ENCODE peak calls at places on chromosome 15, in ten cellular contexts. Z, R, B, U, L, A, Y, W, K and M are unnamed samples.

GRCh38 chr15:62533687-62534086 is 368.6 kb upstream of the C2CD4B start:
- DNase-seq in R (no peak), Z (no peak), K (no peak), W (no peak), A (no peak), B (no peak), L (peak; percentile 64), Y (no peak), U (no peak), M (no peak)

GRCh38 chr15:66631616-66632263 is 65.9 kb upstream of the LCTL start:
- DNase-seq in A (no peak), W (no peak), U (no peak), L (no peak), B (no peak), R (no peak), K (no peak), Z (no peak), Y (no peak), M (no peak)

GRCh38 chr15:99106417-99107220 is 1.7 kb downstream of the SYNM start:
- DNase-seq in K (no peak), L (no peak), U (peak; percentile 43), B (peak; percentile 96), W (peak; percentile 30), A (no peak), Z (peak; percentile 56), R (no peak), Y (no peak), M (no peak)

GRCh38 chr15:75067123-75067854 is 43.9 kb downstream of the PPCDC start:
- DNase-seq in Y (peak; percentile 7), K (peak; percentile 78), W (peak; percentile 76), A (no peak), R (no peak), U (peak; percentile 82), L (no peak), Z (peak; percentile 67), B (peak; percentile 73), M (no peak)

GRCh38 chr15:47620960-47621681 is 96.2 kb upstream of the SEMA6D start:
- DNase-seq in Z (peak; percentile 9), B (no peak), L (no peak), R (no peak), A (no peak), K (no peak), U (no peak), W (peak; percentile 38), Y (no peak), M (no peak)

GRCh38 chr15:41512078-41512394 is 1.6 kb downstream of the LTK start:
- DNase-seq in B (no peak), A (no peak), W (no peak), Y (no peak), R (no peak), U (no peak), L (no peak), K (no peak), Z (no peak), M (no peak)

GRCh38 chr15:100601158-100601557 is 826 bp downstream of the LINS1 start:
- DNase-seq in U (peak; percentile 71), A (peak; percentile 28), Y (no peak), L (no peak), B (peak; percentile 50), K (peak; percentile 32), W (no peak), R (no peak), Z (peak; percentile 10), M (no peak)

GRCh38 chr15:25504307-25504706 is 65.5 kb upstream of the UBE3A start:
- DNase-seq in W (peak; percentile 12), L (no peak), Z (peak; percentile 63), U (no peak), A (no peak), Y (no peak), R (no peak), K (no peak), B (no peak), M (no peak)

GRCh38 chr15:67836955-67837354 is 2.9 kb downstream of the RNU6-1 start:
- DNase-seq in L (no peak), A (no peak), Y (no peak), R (no peak), B (no peak), K (no peak), U (no peak), Z (no peak), W (no peak), M (no peak)

GRCh38 chr15:60479711-60480110 is 769 bp upstream of the ICE2 start:
- DNase-seq in W (no peak), Y (no peak), R (no peak), A (no peak), L (no peak), Z (no peak), B (no peak), U (peak; percentile 25), K (peak; percentile 47), M (no peak)

GRCh38 chr15:49235446-49236207 is 65.6 kb downstream of the GALK2 start:
- DNase-seq in L (peak; percentile 54), B (peak; percentile 90), R (peak; percentile 8), U (peak; percentile 62), A (peak; percentile 67), Z (peak; percentile 84), Y (no peak), K (peak; percentile 89), W (peak; percentile 91), M (peak; percentile 64)

GRCh38 chr15:82047493-82048446 is 2.0 kb upstream of the MEX3B start:
- DNase-seq in K (no peak), Z (peak; percentile 28), Y (no peak), W (no peak), U (no peak), A (peak; percentile 56), B (peak; percentile 12), L (no peak), R (no peak), M (no peak)

GRCh38 chr15:47514251-47514652 is 203.1 kb upstream of the SEMA6D start:
- DNase-seq in R (no peak), K (no peak), U (no peak), L (no peak), W (peak; percentile 64), B (peak; percentile 55), A (no peak), Z (peak; percentile 72), Y (no peak), M (no peak)

GRCh38 chr15:80777137-80777536 is 2.0 kb upstream of the CEMIP start:
- DNase-seq in R (no peak), L (no peak), U (no peak), A (peak; percentile 35), K (no peak), B (peak; percentile 65), Y (no peak), W (peak; percentile 83), Z (peak; percentile 85), M (no peak)

GRCh38 chr15:77584201-77584600 is 48.5 kb downstream of the LINGO1 start:
- DNase-seq in Y (no peak), K (no peak), A (peak; percentile 51), R (no peak), B (no peak), U (no peak), W (no peak), Z (no peak), L (no peak), M (no peak)